ENCODE peak calls at places on chromosome 9, in four cellular contexts. R is stomach, T is gastrocnemius medialis, B is A549. O is an unnamed sample. For H3K9me3, the result is how much of the 10 kb centered on the place peaks cover.

GRCh38 chr9:27539479-27540441 is 10.1 kb upstream of the MOB3B start:
- DNase-seq in R (no peak), T (peak), B (no peak), O (no peak)

GRCh38 chr9:78006734-78007133 is 24.9 kb downstream of the GNAQ start:
- DNase-seq in R (no peak), T (no peak), B (no peak), O (no peak)

GRCh38 chr9:121567142-121568100 is 67.8 kb upstream of the GGTA1 start:
- DNase-seq in R (no peak), T (peak), B (no peak), O (no peak)

GRCh38 chr9:26755476-26755875 is 137.1 kb downstream of the CAAP1 start:
- DNase-seq in R (no peak), T (no peak), B (no peak), O (no peak)

GRCh38 chr9:18437315-18438200 is 36.4 kb upstream of the ADAMTSL1 start:
- DNase-seq in R (peak), T (no peak), B (no peak), O (no peak)

GRCh38 chr9:91814214-91814613 is 135.8 kb downstream of the ROR2 start:
- DNase-seq in R (no peak), T (no peak), B (no peak), O (peak)

GRCh38 chr9:16869961-16870605 is 387 bp downstream of the BNC2 start:
- DNase-seq in R (no peak), T (no peak), B (peak), O (no peak)

GRCh38 chr9:114864471-114864870 is 58.6 kb upstream of the TNFSF15 start:
- DNase-seq in R (no peak), T (no peak), B (no peak), O (no peak)

GRCh38 chr9:13410566-13411031 is 131.1 kb upstream of the MPDZ start:
- DNase-seq in R (no peak), T (no peak), B (no peak), O (no peak)

GRCh38 chr9:134959971-134960310 is 42.2 kb upstream of the FCN1 start:
- DNase-seq in R (no peak), T (no peak), B (no peak), O (peak)

GRCh38 chr9:8769153-8769552 is 969.6 kb upstream of the DMAC1 start:
- DNase-seq in R (no peak), T (no peak), B (no peak), O (no peak)

GRCh38 chr9:18689166-18689565 is 215.2 kb downstream of the ADAMTSL1 start:
- DNase-seq in R (no peak), T (no peak), B (no peak), O (no peak)

GRCh38 chr9:24582363-24583126 is 36.8 kb upstream of the IZUMO3 start:
- DNase-seq in R (no peak), T (no peak), B (no peak), O (no peak)

GRCh38 chr9:111916234-111916645 is 19.6 kb downstream of the UGCG start:
- DNase-seq in R (no peak), T (no peak), B (no peak), O (no peak)

GRCh38 chr9:135340726-135341475 is 138.7 kb upstream of the PPP1R26 start:
- DNase-seq in R (no peak), T (no peak), B (no peak), O (peak)

DNA sequence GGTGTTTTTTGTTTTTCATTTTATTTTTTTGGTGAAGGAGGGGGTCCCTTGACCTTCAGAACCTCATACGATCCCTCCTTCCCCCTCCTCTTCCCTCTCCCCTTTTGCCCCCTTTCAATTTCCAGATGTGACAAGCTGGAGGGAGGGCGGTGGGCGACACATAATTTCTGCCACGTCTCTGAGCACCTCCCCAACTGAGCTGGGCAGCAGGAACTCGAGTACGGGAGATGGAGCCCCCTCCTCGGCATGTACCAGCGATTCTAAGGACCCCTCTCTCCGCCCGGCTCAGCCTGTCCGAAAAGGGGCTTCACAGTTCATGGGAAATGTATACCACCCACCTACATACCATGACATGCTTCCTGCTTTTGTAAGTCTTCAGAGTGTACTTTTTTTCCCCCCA is 52.4 kb downstream of the PRRC2B start:
- DNase-seq in R (no peak), T (no peak), B (no peak), O (peak)
- TF ChIP-seq POLR2A in R (no peak), T (no peak), B (no peak), O (no peak)

DNA sequence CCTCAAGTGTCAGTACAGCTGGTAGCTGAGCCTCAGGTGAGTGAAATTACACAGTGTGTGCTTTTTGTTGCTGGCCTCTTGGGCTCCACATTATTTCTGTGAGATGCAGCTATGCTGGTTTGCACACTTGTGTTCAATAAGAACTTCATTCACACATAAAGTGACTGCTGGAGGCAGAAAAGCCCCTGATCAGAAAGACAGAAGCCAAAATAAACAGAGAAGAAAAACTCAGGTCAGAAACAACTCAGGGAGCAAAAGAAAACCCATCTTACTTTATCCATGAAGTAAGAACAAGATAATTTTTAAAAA is 15.1 kb downstream of the PNPLA7 start:
- DNase-seq in R (no peak), T (no peak), B (no peak), O (no peak)
- H3K9me3 ChIP-seq in R (under half), T (under half), B (under half), O (under half)

DNA sequence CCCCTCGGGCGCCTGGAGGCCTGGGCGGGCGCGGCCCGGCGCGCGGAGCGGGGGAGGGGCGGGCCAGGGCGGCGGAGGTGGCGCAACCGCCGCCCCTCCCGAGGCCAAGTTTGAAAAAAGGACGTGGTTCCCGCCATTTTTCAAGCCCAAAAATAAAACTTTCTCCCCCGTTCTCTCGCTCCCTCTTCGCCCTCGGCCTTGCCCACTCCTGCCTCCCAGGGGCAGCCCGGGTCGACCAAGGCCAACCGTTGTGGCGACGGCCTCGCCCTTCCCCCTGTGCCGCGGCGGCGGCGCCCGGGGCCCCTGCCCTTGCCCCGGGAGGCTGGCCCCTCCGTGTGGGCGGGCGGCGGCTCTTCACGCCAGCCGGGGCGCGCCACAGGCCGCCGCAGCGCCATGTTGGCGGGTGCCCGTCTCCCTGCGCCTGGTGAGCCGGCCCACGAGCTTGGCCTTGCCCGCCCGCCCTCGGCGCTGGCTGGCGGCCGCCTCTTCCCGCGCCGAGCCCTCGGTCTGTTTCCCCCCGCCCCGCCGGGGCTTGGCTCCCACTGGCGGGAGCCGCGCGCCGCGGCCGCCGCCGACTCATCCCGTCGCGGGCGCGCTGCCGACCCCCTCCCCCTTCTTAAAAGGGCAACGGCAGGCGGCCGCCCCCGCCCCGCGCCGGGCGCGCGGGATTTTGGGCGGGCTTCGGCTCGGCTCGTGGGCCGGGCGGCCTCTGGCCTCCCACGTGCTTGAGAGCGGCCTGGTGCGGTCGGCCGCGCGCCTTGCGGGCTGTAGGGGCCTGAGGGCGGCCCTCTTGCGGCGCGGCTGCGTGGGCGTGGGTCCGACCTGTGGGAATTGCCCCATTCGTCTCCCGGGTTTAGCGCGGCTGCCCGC is 1.3 kb downstream of the ANP32B start:
- DNase-seq in R (peak), T (peak), B (peak), O (peak)
- TF ChIP-seq POLR2A in R (no peak), T (peak), B (peak), O (peak)

GRCh38 chr9:116669296-116669695 is 17.8 kb upstream of the TRIM32 start:
- DNase-seq in R (no peak), T (no peak), B (no peak), O (no peak)

GRCh38 chr9:116674210-116674980 is 12.7 kb upstream of the TRIM32 start:
- DNase-seq in R (no peak), T (no peak), B (no peak), O (no peak)

GRCh38 chr9:116671605-116672004 is 15.5 kb upstream of the TRIM32 start:
- DNase-seq in R (no peak), T (no peak), B (no peak), O (no peak)

GRCh38 chr9:116673375-116673774 is 13.7 kb upstream of the TRIM32 start:
- DNase-seq in R (no peak), T (no peak), B (no peak), O (no peak)
- H3K9me3 ChIP-seq in R (under half), T (under half), B (under half), O (under half)

GRCh38 chr9:136626066-136626725 is 36.5 kb upstream of the EGFL7 start:
- DNase-seq in R (peak), T (no peak), B (no peak), O (no peak)
- TF ChIP-seq POLR2A in R (no peak), T (no peak), B (no peak), O (no peak)

O was measured in suprapubic skin.